ENCODE peak calls at places on chromosomes 1 and 21, in five cellular contexts. W, G, R, U and C are unnamed samples.

GRCh38 chr1:115976062-115976899 is at the start of gene SLC22A15:
- DNase-seq in W (no peak), G (no peak), R (peak), U (peak), C (no peak)

GRCh38 chr1:5010656-5011055 is 356.2 kb downstream of the AJAP1 start:
- DNase-seq in W (no peak), G (no peak), R (no peak), U (no peak), C (no peak)

GRCh38 chr1:219798283-219799030 is 129.9 kb downstream of the SLC30A10 start:
- DNase-seq in W (no peak), G (peak), R (peak), U (no peak), C (peak)

GRCh38 chr1:3504823-3505155 is 50.3 kb downstream of the ARHGEF16 start:
- DNase-seq in W (no peak), G (no peak), R (no peak), U (no peak), C (no peak)

GRCh38 chr1:217135569-217135915 is 412.3 kb upstream of the ESRRG start:
- DNase-seq in W (no peak), G (no peak), R (peak), U (no peak), C (no peak)

GRCh38 chr21:34817821-34818662 is 149.2 kb downstream of the CLIC6 start:
- DNase-seq in W (no peak), G (no peak), R (no peak), U (no peak), C (no peak)

GRCh38 chr1:40802078-40803075 is 18.8 kb downstream of the KCNQ4 start:
- DNase-seq in W (no peak), G (peak), R (peak), U (peak), C (peak)

GRCh38 chr1:91725961-91726704 is 159.8 kb downstream of the TGFBR3 start:
- DNase-seq in W (no peak), G (peak), R (peak), U (no peak), C (peak)

GRCh38 chr1:157145081-157145480 is 6.9 kb upstream of the ETV3 start:
- DNase-seq in W (no peak), G (no peak), R (no peak), U (no peak), C (no peak)

GRCh38 chr1:212514056-212514614 is 81.4 kb downstream of the NENF start:
- DNase-seq in W (no peak), G (no peak), R (peak), U (peak), C (no peak)

GRCh38 chr1:175154595-175155472 is 37.7 kb downstream of the KIAA0040 start:
- DNase-seq in W (peak), G (peak), R (peak), U (peak), C (no peak)

GRCh38 chr1:12087797-12088314 is 24.8 kb downstream of the TNFRSF8 start:
- DNase-seq in W (no peak), G (no peak), R (no peak), U (no peak), C (no peak)

GRCh38 chr1:6157528-6158174 is 22.5 kb downstream of the CHD5 start:
- DNase-seq in W (no peak), G (no peak), R (peak), U (peak), C (peak)

GRCh38 chr1:9607352-9607751 is 18.6 kb downstream of the TMEM201 start:
- DNase-seq in W (no peak), G (no peak), R (no peak), U (no peak), C (no peak)

GRCh38 chr1:55402676-55403464 is 187.7 kb upstream of the USP24 start:
- DNase-seq in W (no peak), G (no peak), R (peak), U (no peak), C (no peak)

GRCh38 chr1:210702512-210702911 is 373.8 kb downstream of the HHAT start:
- DNase-seq in W (peak), G (no peak), R (no peak), U (no peak), C (no peak)

GRCh38 chr1:32073387-32074229 is 869 bp downstream of the TMEM39B start:
- DNase-seq in W (no peak), G (no peak), R (no peak), U (no peak), C (no peak)

GRCh38 chr1:153597206-153597605 is 15.7 kb downstream of the S100A16 start:
- DNase-seq in W (no peak), G (no peak), R (peak), U (peak), C (no peak)

GRCh38 chr1:93021539-93022134 is 57.4 kb upstream of the MTF2 start:
- DNase-seq in W (no peak), G (no peak), R (peak), U (peak), C (no peak)

GRCh38 chr1:248155927-248156326 is 11.0 kb downstream of the OR2M5 start:
- DNase-seq in W (no peak), G (no peak), R (no peak), U (no peak), C (no peak)

GRCh38 chr1:10434590-10434989 is 4.4 kb downstream of the CENPS start:
- DNase-seq in W (no peak), G (no peak), R (no peak), U (no peak), C (no peak)

GRCh38 chr21:43921979-43922945 is 57.2 kb downstream of the AGPAT3 start:
- DNase-seq in W (no peak), G (no peak), R (no peak), U (no peak), C (peak)

GRCh38 chr1:43054961-43055360 is 96.3 kb upstream of the SLC2A1 start:
- DNase-seq in W (no peak), G (no peak), R (no peak), U (no peak), C (no peak)

GRCh38 chr1:50959303-50959912 is 659 bp downstream of the FAF1 start:
- DNase-seq in W (no peak), G (no peak), R (peak), U (no peak), C (no peak)

GRCh38 chr1:107274227-107274626 is 133.4 kb downstream of the NTNG1 start:
- DNase-seq in W (no peak), G (no peak), R (no peak), U (no peak), C (no peak)

GRCh38 chr1:151281969-151282882 is at the start of gene ZNF687:
- DNase-seq in W (peak), G (peak), R (peak), U (peak), C (peak)

GRCh38 chr1:240092301-240093119 is 827 bp downstream of the FMN2 start:
- DNase-seq in W (no peak), G (no peak), R (peak), U (peak), C (no peak)

GRCh38 chr1:86938450-86938849 is 24.0 kb downstream of the HS2ST1 start:
- DNase-seq in W (no peak), G (no peak), R (no peak), U (no peak), C (no peak)

DNA sequence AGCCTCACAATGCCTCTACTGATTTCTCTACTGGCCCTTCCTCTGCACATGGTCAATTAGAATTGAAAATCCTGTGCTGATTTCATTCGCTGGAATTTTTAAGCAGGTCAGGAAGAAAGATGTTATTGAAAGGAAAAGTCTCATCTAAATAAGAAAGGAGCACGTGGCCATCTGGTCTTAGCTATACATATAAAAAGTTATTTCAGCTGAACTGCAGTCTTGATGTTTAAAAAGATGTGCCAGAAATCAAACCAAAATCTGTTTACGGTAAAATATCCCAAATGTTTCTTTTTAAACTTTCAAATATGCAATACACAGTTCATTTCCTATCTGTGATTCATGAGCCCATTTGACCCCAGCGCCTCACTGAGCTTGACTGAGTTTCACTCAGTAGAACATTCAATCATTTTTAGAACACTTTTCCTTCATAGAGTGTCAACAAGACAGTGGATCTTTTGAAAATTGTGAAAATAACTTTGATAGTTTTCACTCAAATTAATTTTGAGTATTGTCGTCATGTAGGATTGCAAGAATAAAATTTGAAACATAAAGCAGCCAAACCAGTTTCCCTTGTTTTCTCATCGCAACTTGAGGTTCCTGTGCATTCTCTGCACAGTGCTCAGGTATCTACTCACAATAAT is 293.6 kb downstream of the PTPRC start:
- DNase-seq in W (no peak), G (no peak), R (peak), U (no peak), C (no peak)
- H3K4me3 ChIP-seq in W (no peak), G (no peak), R (peak), U (peak), C (peak)

GRCh38 chr1:25031601-25031965 is 101.5 kb upstream of the RUNX3 start:
- DNase-seq in W (no peak), G (no peak), R (peak), U (no peak), C (no peak)

GRCh38 chr1:25030674-25031589 is 100.9 kb upstream of the RUNX3 start:
- DNase-seq in W (no peak), G (no peak), R (peak), U (no peak), C (no peak)

GRCh38 chr1:25033030-25033827 is 103.2 kb upstream of the RUNX3 start:
- DNase-seq in W (no peak), G (no peak), R (no peak), U (no peak), C (no peak)

GRCh38 chr1:25033828-25034451 is 103.9 kb upstream of the RUNX3 start:
- DNase-seq in W (no peak), G (no peak), R (no peak), U (no peak), C (no peak)

GRCh38 chr1:25031966-25032667 is 102.0 kb upstream of the RUNX3 start:
- DNase-seq in W (no peak), G (no peak), R (peak), U (peak), C (no peak)
- H3K4me3 ChIP-seq in W (no peak), G (no peak), R (no peak), U (no peak), C (no peak)

GRCh38 chr1:165235158-165235776 is 121.2 kb downstream of the LMX1A start:
- DNase-seq in W (no peak), G (no peak), R (no peak), U (no peak), C (no peak)
- H3K4me3 ChIP-seq in W (peak), G (no peak), R (no peak), U (peak), C (peak)

GRCh38 chr1:13782634-13782995 is 82.6 kb downstream of the PRDM2 start:
- DNase-seq in W (no peak), G (no peak), R (no peak), U (no peak), C (no peak)

GRCh38 chr1:13783551-13783950 is 83.6 kb downstream of the PRDM2 start:
- DNase-seq in W (no peak), G (no peak), R (peak), U (no peak), C (no peak)

GRCh38 chr1:13781228-13781627 is 81.2 kb downstream of the PRDM2 start:
- DNase-seq in W (no peak), G (no peak), R (no peak), U (no peak), C (no peak)

GRCh38 chr1:13780780-13781179 is 80.8 kb downstream of the PRDM2 start:
- DNase-seq in W (no peak), G (no peak), R (no peak), U (no peak), C (no peak)

DNA sequence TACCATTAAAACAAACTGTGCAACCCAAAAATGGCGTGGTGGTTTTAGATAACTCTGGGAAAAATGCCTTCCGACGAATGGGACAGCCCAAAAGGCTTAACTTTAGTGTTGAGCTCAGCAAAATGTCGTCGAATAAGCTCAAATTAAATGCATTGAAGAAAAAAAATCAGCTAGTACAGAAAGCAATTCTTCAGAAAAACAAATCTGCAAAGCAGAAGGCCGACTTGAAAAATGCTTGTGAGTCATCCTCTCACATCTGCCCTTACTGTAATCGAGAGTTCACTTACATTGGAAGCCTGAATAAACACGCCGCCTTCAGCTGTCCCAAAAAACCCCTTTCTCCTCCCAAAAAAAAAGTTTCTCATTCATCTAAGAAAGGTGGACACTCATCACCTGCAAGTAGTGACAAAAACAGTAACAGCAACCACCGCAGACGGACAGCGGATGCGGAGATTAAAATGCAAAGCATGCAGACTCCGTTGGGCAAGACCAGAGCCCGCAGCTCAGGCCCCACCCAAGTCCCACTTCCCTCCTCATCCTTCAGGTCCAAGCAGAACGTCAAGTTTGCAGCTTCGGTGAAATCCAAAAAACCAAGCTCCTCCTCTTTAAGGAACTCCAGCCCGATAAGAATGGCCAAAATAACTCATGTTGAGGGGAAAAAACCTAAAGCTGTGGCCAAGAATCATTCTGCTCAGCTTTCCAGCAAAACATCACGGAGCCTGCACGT is 82.1 kb downstream of the PRDM2 start:
- DNase-seq in W (no peak), G (peak), R (peak), U (no peak), C (no peak)
- H3K4me3 ChIP-seq in W (no peak), G (peak), R (no peak), U (no peak), C (no peak)

GRCh38 chr1:94237291-94238226 is at the start of gene ARHGAP29:
- DNase-seq in W (no peak), G (no peak), R (peak), U (peak), C (no peak)

GRCh38 chr1:94236630-94237290 is 624 bp downstream of the ARHGAP29 start:
- DNase-seq in W (no peak), G (no peak), R (peak), U (peak), C (no peak)

GRCh38 chr1:94234615-94235014 is 2.8 kb downstream of the ARHGAP29 start:
- DNase-seq in W (no peak), G (no peak), R (no peak), U (no peak), C (no peak)

GRCh38 chr1:94235189-94236020 is 2.0 kb downstream of the ARHGAP29 start:
- DNase-seq in W (no peak), G (no peak), R (peak), U (no peak), C (no peak)

DNA sequence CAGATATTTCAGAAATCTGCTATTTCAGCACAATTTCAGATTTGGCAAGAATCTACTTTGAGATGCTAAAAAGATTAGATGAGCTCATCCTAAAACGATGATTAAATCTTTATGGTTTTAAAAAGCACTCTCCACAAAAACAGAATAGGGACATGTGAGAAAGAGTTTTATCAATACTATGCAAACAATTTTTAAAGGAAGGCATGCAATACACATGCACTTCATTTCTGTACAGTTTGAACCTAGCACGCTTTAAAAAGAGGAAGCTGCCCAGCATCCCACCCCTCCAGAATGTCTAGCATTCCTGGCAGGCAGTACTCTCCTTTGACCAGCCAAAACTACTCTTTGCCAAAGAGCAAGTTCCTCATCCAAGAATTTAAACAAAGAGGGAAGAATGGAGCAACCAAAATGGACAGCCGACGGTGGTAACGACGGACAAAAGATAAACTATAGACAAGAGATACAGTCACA is 1.3 kb downstream of the ARHGAP29 start:
- DNase-seq in W (no peak), G (no peak), R (peak), U (no peak), C (no peak)
- H3K4me3 ChIP-seq in W (no peak), G (peak), R (peak), U (peak), C (peak)